ENCODE peak calls at places on chromosomes 12 and 14, in six cellular contexts. W is cardiac muscle cell, A is stomach, Q is right cardiac atrium, B is dorsolateral prefrontal cortex, E is GM18507. R is an unnamed sample.

GRCh38 chr12:95739561-95740313 is 50.8 kb downstream of the NTN4 start:
- DNase-seq in W (no peak), A (no peak), Q (peak), B (peak), E (no peak), R (no peak)

GRCh38 chr12:6430124-6430989 is 14.4 kb upstream of the CD27 start:
- DNase-seq in W (no peak), A (peak), Q (peak), B (no peak), E (no peak), R (no peak)

GRCh38 chr12:49868952-49869815 is 26.3 kb upstream of the BCDIN3D start:
- DNase-seq in W (peak), A (peak), Q (peak), B (peak), E (no peak), R (no peak)

GRCh38 chr12:69570545-69571399 is 14.5 kb upstream of the CCT2 start:
- DNase-seq in W (peak), A (peak), Q (peak), B (no peak), E (peak), R (no peak)

GRCh38 chr12:67442896-67443295 is 173.7 kb downstream of the CAND1 start:
- DNase-seq in W (no peak), A (no peak), Q (no peak), B (no peak), E (no peak), R (no peak)

GRCh38 chr14:32073537-32074189 is 3.4 kb upstream of the ARHGAP5 start:
- DNase-seq in W (peak), A (peak), Q (no peak), B (no peak), E (peak), R (peak)

GRCh38 chr12:63400746-63401145 is 249.7 kb upstream of the AVPR1A start:
- DNase-seq in W (no peak), A (no peak), Q (no peak), B (no peak), E (no peak), R (no peak)

GRCh38 chr12:28121433-28121832 is 68.8 kb upstream of the CCDC91 start:
- DNase-seq in W (no peak), A (no peak), Q (no peak), B (no peak), E (no peak), R (no peak)

GRCh38 chr12:106711316-106711715 is 63.2 kb upstream of the RIC8B start:
- DNase-seq in W (no peak), A (no peak), Q (no peak), B (no peak), E (no peak), R (no peak)

GRCh38 chr14:77903233-77903632 is 103.3 kb downstream of the ADCK1 start:
- DNase-seq in W (no peak), A (no peak), Q (no peak), B (no peak), E (no peak), R (no peak)